ENCODE peak calls at places on chromosome 10, in seven cellular contexts. C is stomach, G is SJCRH30, V is uterus, W is heart left ventricle, K is psoas muscle, O is esophagus squamous epithelium. M is an unnamed sample. For H3K4me1, the result is how much of the 10 kb centered on the place peaks cover.

GRCh38 chr10:79176949-79177602 is 108.3 kb downstream of the ZMIZ1 start:
- DNase-seq in C (no peak), W (peak), G (no peak), V (no peak), K (no peak), O (no peak), M (no peak)

GRCh38 chr10:120614685-120615084 is 157.7 kb downstream of the PLPP4 start:
- DNase-seq in K (no peak), W (no peak), V (no peak), C (no peak), G (no peak), O (no peak), M (no peak)

GRCh38 chr10:69639291-69640195 is 9.5 kb downstream of the FAM241B start:
- DNase-seq in G (peak), O (peak), V (peak), W (peak), C (peak), K (peak), M (peak)

GRCh38 chr10:87079106-87079836 is 15.4 kb downstream of the GLUD1 start:
- DNase-seq in O (no peak), K (no peak), C (no peak), G (no peak), W (no peak), V (no peak), M (no peak)

GRCh38 chr10:132536241-132536963 is 1.2 kb upstream of the INPP5A start:
- DNase-seq in V (peak), G (peak), C (peak), K (peak), O (no peak), W (no peak), M (peak)

GRCh38 chr10:75407716-75408511 is 6.3 kb upstream of the ZNF503 start:
- DNase-seq in O (no peak), G (no peak), K (peak), C (peak), V (peak), W (peak), M (peak)

GRCh38 chr10:115818015-115818414 is 455.0 kb downstream of the GFRA1 start:
- DNase-seq in K (no peak), W (no peak), V (no peak), G (no peak), O (no peak), C (no peak), M (no peak)

GRCh38 chr10:33116293-33116697 is 158.3 kb upstream of the ITGB1 start:
- DNase-seq in V (peak), K (no peak), C (no peak), W (no peak), O (no peak), G (peak), M (peak)

GRCh38 chr10:109892885-109893284 is 30.4 kb downstream of the XPNPEP1 start:
- DNase-seq in G (no peak), O (no peak), V (peak), C (no peak), W (no peak), K (peak), M (no peak)

GRCh38 chr10:120841522-120842189 is 9.5 kb upstream of the WDR11 start:
- DNase-seq in W (no peak), V (no peak), O (no peak), K (no peak), C (peak), G (no peak), M (no peak)

GRCh38 chr10:52609601-52610240 is 162.9 kb downstream of the MBL2 start:
- DNase-seq in O (no peak), G (no peak), V (no peak), W (no peak), C (no peak), K (no peak), M (no peak)

GRCh38 chr10:53490553-53490952 is 718.0 kb upstream of the MBL2 start:
- DNase-seq in K (no peak), G (no peak), V (no peak), C (no peak), W (no peak), O (no peak), M (no peak)

GRCh38 chr10:22228943-22229755 is 11.3 kb upstream of the EBLN1 start:
- DNase-seq in O (peak), W (peak), G (peak), C (peak), V (peak), K (peak), M (peak)

GRCh38 chr10:22345301-22346086 is at the start of gene SPAG6:
- DNase-seq in K (peak), C (peak), W (peak), G (no peak), O (no peak), V (no peak), M (peak)

GRCh38 chr10:57624066-57624465 is 643.6 kb downstream of the IPMK start:
- DNase-seq in W (no peak), V (no peak), C (no peak), K (no peak), G (no peak), O (no peak), M (no peak)

GRCh38 chr10:49759787-49760551 is 2.2 kb downstream of the OGDHL start:
- DNase-seq in O (no peak), K (no peak), G (no peak), V (no peak), W (no peak), C (peak), M (no peak)
- H3K4me3 ChIP-seq in O (no peak), K (no peak), G (no peak), V (no peak), W (no peak), C (no peak), M (no peak)

GRCh38 chr10:77893386-77893785 is 33.2 kb downstream of the DLG5 start:
- DNase-seq in K (no peak), C (no peak), W (no peak), O (no peak), G (no peak), V (no peak), M (no peak)

GRCh38 chr10:77894058-77894457 is 32.5 kb downstream of the DLG5 start:
- DNase-seq in W (no peak), C (no peak), O (no peak), G (no peak), K (no peak), V (no peak), M (no peak)

GRCh38 chr10:77892021-77892739 is 34.4 kb downstream of the DLG5 start:
- DNase-seq in C (no peak), V (no peak), K (peak), O (no peak), W (no peak), G (no peak), M (no peak)

GRCh38 chr10:77890097-77890496 is 36.5 kb downstream of the DLG5 start:
- DNase-seq in V (no peak), K (no peak), W (no peak), G (no peak), O (no peak), C (no peak), M (no peak)

GRCh38 chr10:77892761-77893160 is 33.8 kb downstream of the DLG5 start:
- DNase-seq in O (no peak), V (no peak), W (no peak), K (no peak), G (no peak), C (no peak), M (no peak)
- H3K4me1 ChIP-seq in O (half or more), V (under half), W (under half), K (half or more), G (under half), C (half or more), M (under half)

GRCh38 chr10:13758761-13759160 is 172.0 kb downstream of the PRPF18 start:
- DNase-seq in W (no peak), C (no peak), V (no peak), O (no peak), G (no peak), K (no peak), M (no peak)
- H3K27ac ChIP-seq in W (no peak), C (no peak), V (no peak), O (no peak), G (peak), K (no peak), M (no peak)

DNA sequence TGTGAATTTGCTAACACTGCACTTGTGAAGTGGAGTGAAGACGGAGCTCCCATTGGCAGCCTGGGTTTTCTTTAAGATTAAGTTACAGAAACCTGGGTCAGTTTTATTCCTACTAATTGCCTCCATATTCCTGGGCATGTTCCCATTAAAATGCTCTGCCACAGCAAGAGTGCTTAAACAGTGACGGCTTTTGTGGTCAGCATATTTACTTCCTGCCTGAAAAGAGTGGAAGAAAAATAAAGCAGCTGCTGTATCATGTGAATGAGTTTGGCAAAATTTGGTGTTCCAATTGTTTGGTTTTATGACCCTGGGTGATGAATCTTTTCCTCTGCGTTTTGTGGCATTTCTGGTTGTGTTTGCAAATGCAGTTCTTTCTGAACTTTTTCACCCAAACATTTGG is 96.9 kb upstream of the PLXDC2 start:
- DNase-seq in K (no peak), V (no peak), C (no peak), O (no peak), G (peak), W (no peak), M (no peak)
- H3K4me3 ChIP-seq in K (no peak), V (no peak), C (no peak), O (no peak), G (no peak), W (peak), M (no peak)

DNA sequence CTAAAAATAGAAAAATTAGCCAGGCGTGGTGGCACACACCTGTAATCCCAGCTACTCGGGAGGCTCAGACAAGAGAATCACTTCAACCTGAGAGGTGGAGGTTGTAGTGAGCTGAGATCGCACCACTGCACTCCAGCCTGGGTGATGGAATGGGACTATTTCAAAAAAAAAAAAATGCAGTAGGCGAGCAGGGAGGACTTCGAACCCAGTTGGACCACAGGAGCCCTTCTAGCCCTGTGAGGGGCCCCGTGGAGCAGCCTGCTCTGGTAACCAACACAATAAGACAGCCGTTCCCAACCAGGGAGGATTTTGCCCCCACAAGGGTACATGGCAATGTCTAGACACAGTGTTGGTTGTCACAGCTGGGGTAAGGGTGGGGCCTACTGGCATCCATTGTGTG is 64.0 kb upstream of the BTBD16 start:
- DNase-seq in G (no peak), K (no peak), O (no peak), V (no peak), C (no peak), W (no peak), M (peak)
- H3K4me1 ChIP-seq in G (under half), K (under half), O (under half), V (under half), C (under half), W (under half), M (under half)

GRCh38 chr10:61846370-61847031 is 55.0 kb upstream of the ARID5B start:
- DNase-seq in O (no peak), W (no peak), C (no peak), G (no peak), K (no peak), V (no peak), M (no peak)

GRCh38 chr10:61845950-61846268 is 55.6 kb upstream of the ARID5B start:
- DNase-seq in G (no peak), O (no peak), V (no peak), K (no peak), W (no peak), C (no peak), M (no peak)

GRCh38 chr10:61847640-61848039 is 53.9 kb upstream of the ARID5B start:
- DNase-seq in O (no peak), K (no peak), C (no peak), W (no peak), G (no peak), V (no peak), M (no peak)

GRCh38 chr10:61847087-61847486 is 54.4 kb upstream of the ARID5B start:
- DNase-seq in V (no peak), O (no peak), G (no peak), K (no peak), W (no peak), C (no peak), M (no peak)

GRCh38 chr10:61850376-61850775 is 51.1 kb upstream of the ARID5B start:
- DNase-seq in C (no peak), K (no peak), V (no peak), O (no peak), W (no peak), G (no peak), M (no peak)
- H3K27ac ChIP-seq in C (no peak), K (no peak), V (no peak), O (no peak), W (no peak), G (no peak), M (no peak)

GRCh38 chr10:97171001-97171400 is 14.8 kb downstream of the SLIT1 start:
- DNase-seq in V (no peak), G (peak), W (no peak), O (no peak), K (no peak), C (no peak), M (no peak)

GRCh38 chr10:97168645-97169044 is 17.1 kb downstream of the SLIT1 start:
- DNase-seq in W (no peak), O (no peak), C (no peak), G (no peak), K (no peak), V (no peak), M (no peak)

GRCh38 chr10:97173036-97173435 is 12.7 kb downstream of the SLIT1 start:
- DNase-seq in W (no peak), C (no peak), V (no peak), G (no peak), K (no peak), O (no peak), M (no peak)

GRCh38 chr10:97169063-97169462 is 16.7 kb downstream of the SLIT1 start:
- DNase-seq in O (no peak), G (no peak), V (no peak), K (no peak), W (no peak), C (no peak), M (no peak)

DNA sequence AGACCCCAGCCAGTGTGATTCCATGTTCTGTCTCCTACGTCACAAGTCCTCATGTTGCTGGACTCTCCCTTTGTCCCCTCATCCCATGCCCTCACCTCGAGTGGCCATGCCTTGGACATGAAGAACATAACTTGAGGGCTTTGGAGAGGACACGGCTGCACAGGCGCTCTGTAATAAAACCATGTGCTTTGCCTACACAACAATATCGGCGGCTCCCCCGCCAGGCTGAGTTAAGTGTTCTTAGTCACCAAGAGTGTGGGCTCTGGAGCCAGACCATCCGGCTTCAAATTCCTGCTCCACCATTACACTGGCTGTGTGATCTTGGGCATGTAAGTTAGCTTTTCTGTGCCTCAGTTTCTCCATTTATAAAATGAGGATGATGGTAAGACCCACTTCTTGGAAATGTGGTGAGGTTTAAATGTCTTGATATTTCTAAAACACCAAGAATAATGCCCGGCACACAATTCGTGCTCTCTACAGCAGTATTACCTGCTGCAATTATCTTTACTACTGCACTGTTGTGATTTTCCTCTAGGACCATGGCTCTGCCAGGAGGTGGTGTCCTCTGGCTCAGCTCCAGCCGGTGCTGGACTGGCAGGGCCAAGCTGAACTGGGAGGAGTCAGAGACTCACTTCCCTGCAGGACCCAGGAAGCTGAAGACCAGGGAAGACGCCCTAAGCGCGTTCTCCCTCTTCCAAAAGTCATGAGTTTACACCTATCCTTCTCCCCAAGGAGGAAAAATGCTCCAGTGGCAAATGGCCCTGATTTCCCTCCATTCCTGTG is 15.7 kb downstream of the SLIT1 start:
- DNase-seq in C (peak), K (peak), W (no peak), V (no peak), O (no peak), G (peak), M (no peak)
- H3K4me3 ChIP-seq in C (no peak), K (no peak), W (no peak), V (no peak), O (no peak), G (peak), M (no peak)

GRCh38 chr10:60348982-60349381 is 40.7 kb downstream of the ANK3 start:
- DNase-seq in C (no peak), O (no peak), W (no peak), V (no peak), G (peak), K (no peak), M (no peak)

GRCh38 chr10:60352105-60352504 is 37.6 kb downstream of the ANK3 start:
- DNase-seq in C (no peak), W (no peak), G (no peak), O (no peak), K (no peak), V (no peak), M (no peak)

GRCh38 chr10:60351191-60351853 is 38.4 kb downstream of the ANK3 start:
- DNase-seq in K (no peak), G (no peak), O (no peak), W (no peak), C (no peak), V (no peak), M (no peak)

GRCh38 chr10:60349426-60349825 is 40.2 kb downstream of the ANK3 start:
- DNase-seq in K (no peak), V (no peak), W (no peak), O (no peak), C (no peak), G (no peak), M (no peak)

DNA sequence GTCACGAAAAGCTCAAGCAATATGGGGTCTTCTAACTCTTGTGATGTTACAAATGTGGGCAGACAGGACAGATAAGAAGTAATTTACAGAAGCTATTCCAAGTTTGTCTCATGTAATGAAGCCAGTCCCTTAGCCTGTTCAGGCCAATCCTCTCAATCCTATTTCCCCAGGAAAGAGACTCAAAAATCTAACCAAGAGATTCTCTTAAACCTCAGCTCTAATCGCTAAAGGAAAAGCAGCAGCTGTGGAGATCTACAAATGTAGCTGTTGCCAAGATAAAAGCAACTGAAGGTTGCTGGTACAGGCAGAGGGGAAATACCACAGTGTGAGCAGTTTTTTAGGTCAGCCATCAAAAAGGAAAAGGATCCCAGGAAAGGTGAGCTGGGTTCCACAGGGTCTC is 39.3 kb downstream of the ANK3 start:
- DNase-seq in V (no peak), K (no peak), G (peak), W (no peak), C (no peak), O (no peak), M (no peak)
- H3K4me1 ChIP-seq in V (under half), K (under half), G (under half), W (under half), C (under half), O (under half), M (under half)